ENCODE peak calls at places on chromosomes 1 and 21, in nine cellular contexts. E, M, D, Y, A, Z, X, C and G are unnamed samples.

GRCh38 chr21:41509206-41509496 is 1.2 kb upstream of the TMPRSS2 start:
- DNase-seq in A (no peak), D (no peak), Y (no peak), X (no peak), E (no peak), C (no peak), M (no peak), Z (no peak), G (no peak)

GRCh38 chr1:183139281-183139942 is 46.7 kb upstream of the LAMC2 start:
- DNase-seq in X (peak), Y (no peak), M (no peak), A (no peak), C (peak), E (no peak), Z (peak), D (no peak), G (peak)

GRCh38 chr1:44696789-44697188 is 22.3 kb downstream of the ARMH1 start:
- DNase-seq in E (no peak), D (no peak), X (no peak), Z (no peak), Y (no peak), A (no peak), C (no peak), M (peak), G (no peak)

GRCh38 chr1:247448107-247448778 is 9.7 kb downstream of the OR2B11 start:
- DNase-seq in Y (peak), M (peak), X (peak), A (peak), D (peak), E (no peak), C (peak), Z (peak), G (peak)

GRCh38 chr1:90393025-90393424 is 324.1 kb downstream of the BARHL2 start:
- DNase-seq in C (no peak), M (no peak), A (no peak), X (no peak), Z (no peak), D (no peak), E (no peak), Y (no peak), G (peak)

GRCh38 chr21:25343774-25344545 is 263.3 kb downstream of the MRPL39 start:
- DNase-seq in Z (no peak), Y (no peak), M (no peak), C (no peak), D (no peak), A (no peak), X (no peak), E (no peak), G (no peak)

GRCh38 chr1:229066591-229066990 is 204.3 kb upstream of the RAB4A start:
- DNase-seq in Z (no peak), X (no peak), D (no peak), A (no peak), E (no peak), C (no peak), M (no peak), Y (no peak), G (no peak)

GRCh38 chr1:2213576-2214505 is 14.3 kb upstream of the SKI start:
- DNase-seq in D (peak), Z (no peak), X (peak), A (peak), Y (no peak), M (peak), E (no peak), C (peak), G (no peak)

GRCh38 chr1:89350298-89350697 is 13.6 kb upstream of the GBP6 start:
- DNase-seq in Y (no peak), X (no peak), C (no peak), M (no peak), A (no peak), E (no peak), D (no peak), Z (no peak), G (no peak)

GRCh38 chr21:16424331-16424749 is 694.6 kb downstream of the USP25 start:
- DNase-seq in C (peak), E (no peak), M (no peak), Z (no peak), A (no peak), D (no peak), X (no peak), Y (no peak), G (no peak)

GRCh38 chr1:118821801-118822200 is 166.3 kb downstream of the TBX15 start:
- DNase-seq in E (no peak), Y (no peak), A (no peak), M (no peak), D (no peak), Z (no peak), C (no peak), X (no peak), G (no peak)

GRCh38 chr1:92808353-92808752 is 23.4 kb upstream of the EVI5 start:
- DNase-seq in Z (no peak), C (no peak), Y (no peak), D (no peak), A (no peak), M (no peak), X (no peak), E (no peak), G (peak)

GRCh38 chr1:232211149-232211548 is 418.8 kb downstream of the SIPA1L2 start:
- DNase-seq in A (no peak), X (no peak), Z (peak), Y (no peak), C (no peak), M (no peak), E (no peak), D (no peak), G (no peak)

GRCh38 chr1:167137285-167138192 is 43.7 kb downstream of the STYXL2 start:
- DNase-seq in A (no peak), X (no peak), M (no peak), D (no peak), Y (no peak), E (no peak), C (no peak), Z (no peak), G (no peak)

GRCh38 chr1:211469938-211470529 is 21.9 kb downstream of the RD3 start:
- DNase-seq in X (peak), M (peak), D (peak), Z (peak), A (peak), E (no peak), C (peak), Y (peak), G (peak)

GRCh38 chr1:175129182-175129581 is 61.5 kb downstream of the TNN start:
- DNase-seq in X (no peak), Z (no peak), M (no peak), Y (no peak), D (no peak), A (no peak), C (peak), E (no peak), G (no peak)

GRCh38 chr1:30413111-30413440 is 310.3 kb downstream of the MATN1 start:
- DNase-seq in X (no peak), D (no peak), M (no peak), Y (peak), A (no peak), C (no peak), E (no peak), Z (no peak), G (no peak)

GRCh38 chr1:2236695-2237677 is 8.9 kb downstream of the SKI start:
- DNase-seq in A (no peak), X (no peak), Z (no peak), E (no peak), C (no peak), M (peak), Y (no peak), D (no peak), G (no peak)

GRCh38 chr1:173635116-173635515 is at the start of gene TEX50:
- DNase-seq in M (no peak), D (no peak), Z (no peak), E (no peak), C (no peak), A (no peak), Y (no peak), X (no peak), G (no peak)

GRCh38 chr21:14382486-14382834 is 486 bp downstream of the HSPA13 start:
- DNase-seq in E (no peak), X (peak), A (peak), C (peak), Y (no peak), Z (no peak), M (no peak), D (no peak), G (peak)

GRCh38 chr1:223074427-223074826 is 68.6 kb downstream of the TLR5 start:
- DNase-seq in A (no peak), E (no peak), M (no peak), C (no peak), X (no peak), Z (no peak), Y (no peak), D (no peak), G (no peak)

GRCh38 chr1:209318302-209319056 is 265.0 kb upstream of the CAMK1G start:
- DNase-seq in M (no peak), Y (no peak), D (no peak), C (no peak), E (no peak), X (no peak), A (no peak), Z (no peak), G (peak)

GRCh38 chr21:33028759-33029511 is 3.2 kb downstream of the OLIG2 start:
- DNase-seq in A (no peak), D (no peak), Z (no peak), E (no peak), X (no peak), M (no peak), C (no peak), Y (no peak), G (no peak)

GRCh38 chr1:89820423-89821321 is at the start of gene LRRC8D:
- DNase-seq in E (peak), M (peak), X (peak), A (peak), Z (peak), Y (peak), C (peak), D (peak), G (peak)

GRCh38 chr1:203186446-203187305 is at the start of gene CHI3L1:
- DNase-seq in E (no peak), Y (no peak), X (no peak), Z (no peak), A (peak), M (no peak), C (no peak), D (peak), G (no peak)

GRCh38 chr1:195335541-195335940 is 1272.7 kb downstream of the KCNT2 start:
- DNase-seq in E (no peak), D (no peak), Z (no peak), C (no peak), X (no peak), Y (no peak), A (no peak), M (no peak), G (no peak)

GRCh38 chr1:199089393-199090122 is 450.7 kb downstream of the PTPRC start:
- DNase-seq in Y (no peak), A (no peak), Z (no peak), D (no peak), C (no peak), X (no peak), E (no peak), M (no peak), G (no peak)

GRCh38 chr1:68051475-68051874 is 1.0 kb upstream of the DIRAS3 start:
- DNase-seq in E (no peak), D (peak), X (peak), A (peak), M (peak), Z (no peak), Y (no peak), C (peak), G (peak)

GRCh38 chr1:108012553-108012952 is 47.6 kb upstream of the VAV3 start:
- DNase-seq in A (no peak), M (no peak), D (no peak), C (no peak), X (no peak), Y (no peak), E (no peak), Z (no peak), G (no peak)

GRCh38 chr1:68528243-68528642 is 31.4 kb upstream of the DEPDC1 start:
- DNase-seq in D (no peak), C (no peak), Z (no peak), M (no peak), A (no peak), X (no peak), Y (no peak), E (no peak), G (peak)

GRCh38 chr1:193283026-193283425 is 96.6 kb upstream of the B3GALT2 start:
- DNase-seq in D (no peak), E (no peak), A (no peak), X (no peak), C (peak), M (no peak), Z (no peak), Y (no peak), G (no peak)

GRCh38 chr1:37477198-37477931 is 3.0 kb downstream of the ZC3H12A start:
- DNase-seq in D (no peak), X (peak), A (peak), E (no peak), Z (no peak), Y (peak), C (no peak), M (peak), G (peak)

GRCh38 chr1:53447413-53447812 is 11.8 kb upstream of the DMRTB1 start:
- DNase-seq in C (no peak), Y (no peak), X (no peak), E (no peak), A (no peak), D (no peak), M (no peak), Z (no peak), G (no peak)

GRCh38 chr21:44801468-44802395 is at the start of gene UBE2G2:
- DNase-seq in D (peak), C (peak), A (peak), Y (peak), M (peak), X (peak), Z (peak), E (no peak), G (peak)

GRCh38 chr1:15038232-15039016 is 115.1 kb upstream of the TMEM51 start:
- DNase-seq in Z (no peak), A (no peak), C (peak), E (no peak), D (no peak), Y (no peak), M (no peak), X (peak), G (no peak)

GRCh38 chr1:7046314-7046713 is 261.1 kb downstream of the CAMTA1 start:
- DNase-seq in M (no peak), C (peak), X (peak), E (no peak), Y (peak), A (peak), Z (no peak), D (no peak), G (peak)

GRCh38 chr1:43783096-43783670 is 75.8 kb downstream of the ST3GAL3 start:
- DNase-seq in Z (no peak), A (no peak), Y (no peak), X (no peak), E (no peak), M (no peak), C (no peak), D (no peak), G (no peak)

GRCh38 chr1:205434738-205435137 is 12.9 kb upstream of the LEMD1 start:
- DNase-seq in Y (no peak), A (no peak), Z (no peak), E (no peak), M (no peak), X (no peak), C (no peak), D (no peak), G (no peak)

GRCh38 chr1:84117868-84118267 is 26.2 kb upstream of the PRKACB start:
- DNase-seq in M (no peak), C (peak), Z (no peak), D (no peak), E (no peak), A (no peak), Y (no peak), X (no peak), G (no peak)

GRCh38 chr1:84121360-84121759 is 22.7 kb upstream of the PRKACB start:
- DNase-seq in X (no peak), A (no peak), Y (no peak), C (no peak), M (no peak), E (no peak), Z (no peak), D (no peak), G (no peak)

GRCh38 chr1:84122780-84123382 is 21.2 kb upstream of the PRKACB start:
- DNase-seq in D (no peak), X (peak), Z (peak), Y (peak), C (peak), M (no peak), A (peak), E (no peak), G (peak)
- TF ChIP-seq CTCF in D (peak), X (peak), Z (peak), Y (peak), C (peak), M (peak), A (peak), E (no peak), G (peak)

GRCh38 chr1:42163114-42163513 is 1.4 kb downstream of the GUCA2A start:
- DNase-seq in Z (no peak), C (no peak), E (no peak), Y (no peak), M (no peak), A (no peak), D (no peak), X (no peak), G (no peak)

GRCh38 chr1:42164551-42165420 is at the start of gene GUCA2A:
- DNase-seq in Z (no peak), D (no peak), A (no peak), X (peak), M (peak), E (no peak), Y (no peak), C (no peak), G (no peak)

GRCh38 chr1:42163536-42164503 is 725 bp downstream of the GUCA2A start:
- DNase-seq in Y (no peak), Z (no peak), A (no peak), M (peak), X (no peak), D (no peak), C (no peak), E (no peak), G (no peak)

GRCh38 chr1:42167611-42168396 is 3.3 kb upstream of the GUCA2A start:
- DNase-seq in M (no peak), A (no peak), Y (no peak), C (no peak), D (no peak), X (no peak), E (no peak), Z (no peak), G (no peak)

DNA sequence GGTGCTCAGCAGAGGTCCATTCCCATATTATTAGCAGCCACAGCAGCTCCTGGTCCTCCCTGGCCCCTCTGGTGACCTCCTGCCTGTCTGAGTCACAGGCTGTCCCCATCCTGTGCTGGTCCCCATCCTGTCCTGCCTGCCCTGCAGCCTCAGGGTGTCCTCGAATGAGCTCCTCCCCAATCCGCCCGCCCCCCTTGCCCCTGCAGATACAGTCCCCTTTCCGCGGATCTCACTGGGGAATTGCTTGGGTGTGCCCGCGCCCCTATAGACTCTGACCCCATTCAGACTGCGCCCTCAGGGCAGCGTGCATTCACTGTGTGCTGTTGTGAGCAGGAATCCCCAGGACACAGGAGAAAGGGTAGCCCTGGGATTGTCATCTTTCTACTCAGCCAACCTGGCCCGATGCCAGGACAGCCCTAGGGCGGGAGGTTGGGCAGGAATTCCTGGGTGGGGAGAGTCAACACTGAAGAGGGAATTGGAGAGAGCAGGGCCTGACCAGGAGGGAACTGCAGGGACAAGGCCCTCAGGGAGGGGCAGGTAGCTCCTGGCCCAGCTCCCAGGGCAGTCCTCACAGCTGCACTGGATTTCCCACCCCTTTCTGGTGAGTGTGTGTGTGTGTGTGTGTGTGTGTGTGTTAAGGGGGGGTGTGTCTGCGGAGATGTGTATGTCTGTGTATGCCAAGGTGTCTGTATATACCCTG is 1.1 kb upstream of the GUCA2A start:
- DNase-seq in Y (peak), D (no peak), Z (peak), C (peak), M (peak), E (no peak), A (peak), X (peak), G (peak)
- H3K27ac ChIP-seq in Y (peak), D (no peak), Z (no peak), C (no peak), M (no peak), E (no peak), A (peak), X (peak), G (peak)

GRCh38 chr1:22857661-22858060 is 115.0 kb downstream of the LACTBL1 start:
- DNase-seq in Z (no peak), E (no peak), Y (no peak), C (no peak), A (no peak), M (no peak), X (no peak), D (no peak), G (no peak)
- TF ChIP-seq CTCF in Z (no peak), E (no peak), Y (no peak), C (no peak), A (no peak), M (no peak), X (no peak), D (no peak), G (no peak)

DNA sequence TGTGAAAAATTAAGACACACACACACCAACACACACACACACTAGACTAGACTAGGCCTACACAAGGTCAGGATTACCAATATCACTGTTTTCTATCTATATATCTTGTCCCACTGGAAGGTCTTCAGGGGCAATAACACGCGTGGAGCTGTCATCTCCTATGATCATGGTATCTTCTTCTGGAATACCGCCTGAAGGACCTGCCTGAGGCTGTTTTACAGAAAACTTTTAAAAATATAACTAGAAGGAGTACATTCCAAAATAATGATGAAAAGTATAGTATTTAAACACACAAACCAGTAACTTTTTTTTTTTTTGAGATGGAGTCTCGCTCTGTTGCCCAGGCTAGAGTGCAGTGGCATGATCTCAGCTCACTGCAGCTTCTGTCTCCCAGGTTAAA is 20.3 kb upstream of the ZBTB8A start:
- DNase-seq in D (no peak), C (no peak), X (no peak), E (no peak), A (no peak), M (no peak), Z (no peak), Y (no peak), G (no peak)
- H3K27ac ChIP-seq in D (no peak), C (no peak), X (no peak), E (no peak), A (no peak), M (no peak), Z (no peak), Y (no peak), G (no peak)

GRCh38 chr1:24775901-24776300 is 30.7 kb downstream of the CLIC4 start:
- DNase-seq in M (no peak), X (no peak), Z (no peak), E (no peak), A (no peak), D (no peak), Y (no peak), C (no peak), G (no peak)
- TF ChIP-seq CTCF in M (no peak), X (no peak), Z (no peak), E (no peak), A (no peak), D (no peak), Y (no peak), C (no peak), G (no peak)

GRCh38 chr1:56493826-56494225 is 85.5 kb downstream of the PLPP3 start:
- DNase-seq in Y (no peak), E (no peak), C (no peak), A (no peak), D (no peak), M (no peak), X (no peak), Z (no peak), G (no peak)

GRCh38 chr1:56496861-56497772 is 82.2 kb downstream of the PLPP3 start:
- DNase-seq in Z (no peak), C (no peak), Y (no peak), D (no peak), M (no peak), A (no peak), X (no peak), E (no peak), G (no peak)

GRCh38 chr1:56494306-56494705 is 85.1 kb downstream of the PLPP3 start:
- DNase-seq in E (no peak), X (peak), M (no peak), Y (no peak), Z (no peak), A (no peak), D (no peak), C (no peak), G (no peak)

GRCh38 chr1:56495538-56495937 is 83.8 kb downstream of the PLPP3 start:
- DNase-seq in M (no peak), E (no peak), C (no peak), X (no peak), A (no peak), Z (no peak), D (no peak), Y (no peak), G (no peak)

DNA sequence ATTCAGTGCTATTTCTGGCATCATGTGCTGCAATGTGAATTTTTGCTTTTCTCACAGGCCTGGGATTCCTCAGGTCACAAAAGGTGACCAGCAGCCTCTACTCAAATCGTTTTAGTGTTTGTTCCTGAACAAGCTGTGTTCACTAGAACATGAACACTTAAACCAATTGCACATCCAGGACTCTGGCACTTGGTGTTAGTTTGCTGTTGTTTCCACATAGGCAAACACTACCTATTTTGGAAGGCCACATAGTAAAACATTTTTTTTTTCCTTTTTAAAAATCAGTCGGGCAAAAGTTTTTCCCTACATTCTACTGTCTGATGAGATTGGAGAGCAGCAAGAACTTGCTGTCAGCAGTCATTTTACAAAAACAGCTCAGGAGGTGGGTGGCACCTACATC is 83.2 kb downstream of the PLPP3 start:
- DNase-seq in M (no peak), X (no peak), D (no peak), Y (no peak), Z (no peak), C (no peak), E (no peak), A (no peak), G (no peak)
- H3K27ac ChIP-seq in M (no peak), X (peak), D (no peak), Y (peak), Z (no peak), C (no peak), E (no peak), A (no peak), G (no peak)